ENCODE peak calls at places on chromosomes 16 and 17, in seven cellular contexts. Y, F, M, T, A, X and B are unnamed samples.

GRCh38 chr17:81379523-81379942 is 15.7 kb upstream of the BAHCC1 start:
- DNase-seq in Y (no peak), A (no peak), T (no peak), M (no peak), X (no peak), F (no peak), B (no peak)

GRCh38 chr17:5485270-5486205 is at the start of gene DERL2:
- DNase-seq in M (no peak), F (no peak), T (no peak), X (no peak), Y (no peak), A (no peak), B (no peak)

GRCh38 chr17:66171172-66171571 is 20.8 kb downstream of the CEP112 start:
- DNase-seq in Y (no peak), M (no peak), A (no peak), F (no peak), X (no peak), T (no peak), B (no peak)

GRCh38 chr17:54736573-54736972 is 164.1 kb upstream of the TOM1L1 start:
- DNase-seq in M (no peak), X (no peak), T (no peak), F (no peak), A (no peak), Y (no peak), B (no peak)

GRCh38 chr17:18319604-18320256 is 4.6 kb downstream of the SMCR8 start:
- DNase-seq in X (no peak), F (no peak), M (peak; percentile 55), A (peak; percentile 15), Y (no peak), T (peak; percentile 36), B (no peak)

GRCh38 chr16:49466529-49466831 is 92.9 kb downstream of the C16orf78 start:
- DNase-seq in A (no peak), Y (no peak), X (no peak), F (no peak), M (no peak), T (no peak), B (no peak)

GRCh38 chr16:52963471-52963870 is 89.2 kb downstream of the CHD9NB start:
- DNase-seq in A (no peak), F (no peak), X (no peak), Y (no peak), T (no peak), M (no peak), B (no peak)

GRCh38 chr16:83967838-83968482 is at the start of gene NECAB2:
- DNase-seq in F (no peak), X (no peak), T (peak; percentile 18), A (peak; percentile 0), M (no peak), Y (peak; percentile 40), B (peak; percentile 82)

GRCh38 chr16:86635181-86635580 is 56.8 kb downstream of the FOXL1 start:
- DNase-seq in Y (peak; percentile 42), F (no peak), A (no peak), X (no peak), T (no peak), M (no peak), B (no peak)

GRCh38 chr17:82013772-82014321 is 8.8 kb downstream of the CENPX start:
- DNase-seq in A (no peak), Y (peak; percentile 59), X (no peak), F (no peak), T (no peak), M (no peak), B (no peak)

GRCh38 chr16:67641779-67642708 is 2.9 kb upstream of the CARMIL2 start:
- DNase-seq in T (no peak), F (no peak), M (no peak), Y (peak; percentile 78), X (no peak), A (no peak), B (no peak)

GRCh38 chr16:89319883-89320716 is 102.6 kb downstream of the ZNF778 start:
- DNase-seq in M (no peak), X (no peak), F (no peak), Y (no peak), T (peak; percentile 46), A (no peak), B (no peak)

GRCh38 chr17:27553019-27553511 is 77.9 kb upstream of the LGALS9 start:
- DNase-seq in T (no peak), X (no peak), M (no peak), A (no peak), F (no peak), Y (no peak), B (no peak)

GRCh38 chr17:75503337-75503950 is 11.9 kb downstream of the CASKIN2 start:
- DNase-seq in F (no peak), X (no peak), M (no peak), Y (no peak), T (no peak), A (no peak), B (no peak)

GRCh38 chr17:17929655-17930380 is 42.4 kb downstream of the TOM1L2 start:
- DNase-seq in T (no peak), M (no peak), A (no peak), Y (no peak), X (no peak), F (no peak), B (no peak)

GRCh38 chr17:57861000-57861736 is 11.3 kb upstream of the MRPS23 start:
- DNase-seq in T (peak; percentile 42), X (no peak), A (peak; percentile 13), Y (peak; percentile 62), F (no peak), M (no peak), B (no peak)

GRCh38 chr16:54430491-54431030 is 144.0 kb upstream of the IRX3 start:
- DNase-seq in A (no peak), F (peak; percentile 40), M (peak; percentile 50), T (no peak), X (no peak), Y (no peak), B (no peak)

GRCh38 chr16:25228372-25228771 is 11.6 kb downstream of the AQP8 start:
- DNase-seq in M (no peak), A (no peak), T (no peak), X (no peak), Y (no peak), F (no peak), B (no peak)

GRCh38 chr17:8799001-8799850 is at the start of gene MFSD6L:
- DNase-seq in X (no peak), F (no peak), Y (no peak), M (no peak), A (no peak), T (peak; percentile 4), B (no peak)

GRCh38 chr16:11794991-11795886 is 1.8 kb downstream of the ZC3H7A start:
- DNase-seq in A (no peak), F (no peak), Y (no peak), M (no peak), X (no peak), T (no peak), B (no peak)

GRCh38 chr16:22225060-22225459 is 19.0 kb downstream of the EEF2K start:
- DNase-seq in T (no peak), X (no peak), F (no peak), Y (no peak), A (no peak), M (no peak), B (no peak)

GRCh38 chr16:68382296-68382718 is 66.0 kb downstream of the SMPD3 start:
- DNase-seq in F (no peak), X (no peak), M (no peak), A (no peak), T (peak; percentile 58), Y (no peak), B (peak; percentile 65)

GRCh38 chr16:24758373-24758772 is 28.9 kb downstream of the TNRC6A start:
- DNase-seq in M (no peak), F (no peak), Y (no peak), X (no peak), T (no peak), A (no peak), B (no peak)

GRCh38 chr17:27533874-27534815 is 77.9 kb downstream of the KSR1 start:
- DNase-seq in F (peak; percentile 38), A (no peak), M (peak; percentile 92), Y (no peak), T (no peak), X (no peak), B (no peak)

GRCh38 chr16:55476625-55477533 is 2.1 kb upstream of the MMP2 start:
- DNase-seq in F (no peak), Y (peak; percentile 67), A (no peak), M (no peak), T (no peak), X (no peak), B (no peak)

GRCh38 chr17:49783051-49783715 is 5.3 kb upstream of the KAT7 start:
- DNase-seq in M (no peak), F (no peak), T (no peak), X (no peak), Y (peak; percentile 70), A (no peak), B (no peak)

GRCh38 chr17:47983492-47984223 is 12.7 kb downstream of the CDK5RAP3 start:
- DNase-seq in Y (peak; percentile 16), X (no peak), A (no peak), F (no peak), T (no peak), M (no peak), B (no peak)

GRCh38 chr16:14634389-14634725 is 1.6 kb downstream of the BFAR start:
- DNase-seq in Y (no peak), M (no peak), X (no peak), T (no peak), A (no peak), F (no peak), B (no peak)

GRCh38 chr16:4285167-4285566 is 12.3 kb upstream of the TFAP4 start:
- DNase-seq in T (no peak), X (no peak), Y (no peak), A (peak; percentile 4), M (no peak), F (no peak), B (no peak)

GRCh38 chr17:82875418-82875856 is 35.6 kb upstream of the ZNF750 start:
- DNase-seq in M (no peak), X (no peak), Y (no peak), A (no peak), T (no peak), F (no peak), B (no peak)

GRCh38 chr16:58507195-58507962 is 7.4 kb downstream of the NDRG4 start:
- DNase-seq in M (no peak), Y (no peak), F (no peak), X (no peak), T (no peak), A (no peak), B (no peak)

GRCh38 chr17:45073414-45074070 is 12.4 kb downstream of the NMT1 start:
- DNase-seq in A (no peak), X (no peak), Y (no peak), M (peak; percentile 63), F (no peak), T (no peak), B (no peak)

GRCh38 chr16:11603331-11603750 is 16.6 kb upstream of the LITAF start:
- DNase-seq in A (no peak), X (no peak), T (no peak), Y (peak; percentile 70), F (no peak), M (no peak), B (no peak)

GRCh38 chr17:35763767-35764122 is 3.1 kb downstream of the C17orf50 start:
- DNase-seq in M (no peak), A (no peak), Y (no peak), F (no peak), T (no peak), X (no peak), B (no peak)

GRCh38 chr17:57515662-57516211 is 229.4 kb downstream of the CCDC182 start:
- DNase-seq in T (no peak), M (no peak), A (no peak), Y (no peak), X (no peak), F (no peak), B (no peak)

GRCh38 chr17:61307905-61308886 is 91.4 kb upstream of the TBX2 start:
- DNase-seq in F (peak; percentile 88), A (no peak), Y (no peak), T (no peak), M (peak; percentile 92), X (no peak), B (no peak)

GRCh38 chr16:89575247-89576172 is at the start of gene CPNE7:
- DNase-seq in Y (no peak), A (peak; percentile 1), T (no peak), M (no peak), F (no peak), X (no peak), B (peak; percentile 74)

GRCh38 chr16:49411121-49411970 is 37.7 kb downstream of the C16orf78 start:
- DNase-seq in X (no peak), T (no peak), F (no peak), Y (no peak), M (no peak), A (no peak), B (no peak)